ENCODE peak calls at places on chromosomes 7 and 10, in eight cellular contexts. D is heart left ventricle, Q is adrenal gland, A is stomach, H is transverse colon, E is ovary, V is A549, O is esophagus squamous epithelium. N is an unnamed sample.

GRCh38 chr10:79137404-79137803 is 68.6 kb downstream of the ZMIZ1 start:
- DNase-seq in D (no peak), Q (no peak), A (no peak), H (no peak), E (peak), V (no peak), O (no peak), N (no peak)

GRCh38 chr7:40105879-40106473 is 28.4 kb downstream of the MPLKIP start:
- DNase-seq in D (no peak), Q (no peak), A (no peak), H (no peak), E (no peak), V (no peak), O (no peak), N (no peak)

GRCh38 chr10:121158988-121159579 is 307.9 kb downstream of the WDR11 start:
- DNase-seq in D (no peak), Q (no peak), A (peak), H (peak), E (no peak), V (no peak), O (no peak), N (no peak)

GRCh38 chr10:113073549-113074189 is 123.6 kb downstream of the TCF7L2 start:
- DNase-seq in D (peak), Q (peak), A (peak), H (peak), E (peak), V (peak), O (no peak), N (peak)

GRCh38 chr7:55138663-55139062 is 119.8 kb downstream of the EGFR start:
- DNase-seq in D (no peak), Q (no peak), A (no peak), H (no peak), E (no peak), V (no peak), O (no peak), N (no peak)

GRCh38 chr10:79066460-79067240 is 2.1 kb upstream of the ZMIZ1 start:
- DNase-seq in D (no peak), Q (no peak), A (no peak), H (no peak), E (peak), V (peak), O (no peak), N (peak)

GRCh38 chr7:8724080-8724718 is 290.8 kb downstream of the NXPH1 start:
- DNase-seq in D (peak), Q (peak), A (peak), H (peak), E (no peak), V (peak), O (no peak), N (peak)

GRCh38 chr10:122192142-122192541 is 79.0 kb upstream of the BTBD16 start:
- DNase-seq in D (peak), Q (no peak), A (no peak), H (no peak), E (no peak), V (no peak), O (no peak), N (no peak)

GRCh38 chr10:130244928-130245495 is 108.8 kb downstream of the GLRX3 start:
- DNase-seq in D (no peak), Q (no peak), A (peak), H (no peak), E (no peak), V (no peak), O (no peak), N (no peak)

GRCh38 chr10:24465899-24466615 is 257.1 kb downstream of the KIAA1217 start:
- DNase-seq in D (no peak), Q (peak), A (peak), H (peak), E (no peak), V (peak), O (no peak), N (peak)

GRCh38 chr10:70364001-70364771 is 18.2 kb downstream of the LRRC20 start:
- DNase-seq in D (peak), Q (peak), A (peak), H (peak), E (peak), V (peak), O (peak), N (peak)

GRCh38 chr7:39453743-39454355 is 112.4 kb upstream of the YAE1 start:
- DNase-seq in D (no peak), Q (peak), A (peak), H (peak), E (no peak), V (peak), O (no peak), N (peak)

GRCh38 chr10:6228647-6229046 is 25.9 kb downstream of the PFKFB3 start:
- DNase-seq in D (no peak), Q (no peak), A (no peak), H (no peak), E (no peak), V (no peak), O (no peak), N (no peak)

GRCh38 chr10:119651514-119652327 is 541 bp downstream of the BAG3 start:
- DNase-seq in D (peak), Q (peak), A (peak), H (peak), E (peak), V (no peak), O (no peak), N (no peak)

GRCh38 chr7:118872568-118872967 is 648.1 kb downstream of the ANKRD7 start:
- DNase-seq in D (no peak), Q (no peak), A (no peak), H (no peak), E (no peak), V (peak), O (no peak), N (no peak)

GRCh38 chr7:22980422-22980821 is 33.5 kb downstream of the HYCC1 start:
- DNase-seq in D (no peak), Q (no peak), A (no peak), H (no peak), E (no peak), V (no peak), O (no peak), N (no peak)

GRCh38 chr10:94108200-94108599 is 114.5 kb downstream of the PLCE1 start:
- DNase-seq in D (no peak), Q (no peak), A (no peak), H (no peak), E (no peak), V (peak), O (no peak), N (peak)

GRCh38 chr10:79424221-79425073 is 21.0 kb downstream of the ZCCHC24 start:
- DNase-seq in D (no peak), Q (no peak), A (peak), H (no peak), E (peak), V (no peak), O (no peak), N (no peak)

GRCh38 chr7:732094-732541 is 5.0 kb upstream of the PRKAR1B start:
- DNase-seq in D (peak), Q (peak), A (peak), H (peak), E (peak), V (peak), O (no peak), N (peak)

GRCh38 chr10:124000792-124001201 is 92.6 kb downstream of the CHST15 start:
- DNase-seq in D (no peak), Q (no peak), A (no peak), H (no peak), E (peak), V (no peak), O (no peak), N (peak)

GRCh38 chr7:156456503-156457115 is 184.0 kb upstream of the RNF32 start:
- DNase-seq in D (no peak), Q (no peak), A (no peak), H (peak), E (no peak), V (no peak), O (no peak), N (no peak)

GRCh38 chr7:108328174-108328651 is 128.0 kb downstream of the NRCAM start:
- DNase-seq in D (no peak), Q (no peak), A (no peak), H (no peak), E (no peak), V (no peak), O (no peak), N (no peak)

GRCh38 chr7:137681657-137682562 is 164.9 kb downstream of the DGKI start:
- DNase-seq in D (no peak), Q (no peak), A (no peak), H (no peak), E (no peak), V (no peak), O (no peak), N (no peak)

GRCh38 chr7:155764432-155764798 is 47.8 kb downstream of the SHH start:
- DNase-seq in D (no peak), Q (no peak), A (no peak), H (no peak), E (no peak), V (no peak), O (no peak), N (no peak)

GRCh38 chr7:41699532-41699931 is 3.4 kb downstream of the INHBA start:
- DNase-seq in D (no peak), Q (no peak), A (no peak), H (no peak), E (peak), V (no peak), O (no peak), N (no peak)

GRCh38 chr10:69697006-69697405 is 67.0 kb downstream of the FAM241B start:
- DNase-seq in D (no peak), Q (no peak), A (no peak), H (no peak), E (no peak), V (no peak), O (no peak), N (no peak)

GRCh38 chr10:94129393-94130130 is 135.8 kb downstream of the PLCE1 start:
- DNase-seq in D (no peak), Q (peak), A (no peak), H (no peak), E (no peak), V (peak), O (no peak), N (peak)

GRCh38 chr7:74097937-74098614 is 14.5 kb downstream of the LIMK1 start:
- DNase-seq in D (no peak), Q (peak), A (peak), H (peak), E (no peak), V (peak), O (no peak), N (peak)

GRCh38 chr7:33091111-33091531 is 18.1 kb downstream of the RP9 start:
- DNase-seq in D (no peak), Q (no peak), A (no peak), H (no peak), E (no peak), V (no peak), O (no peak), N (no peak)

GRCh38 chr7:47472444-47473157 is 109.3 kb downstream of the TNS3 start:
- DNase-seq in D (no peak), Q (no peak), A (no peak), H (no peak), E (no peak), V (no peak), O (no peak), N (no peak)

GRCh38 chr7:69817096-69817495 is 218.8 kb downstream of the AUTS2 start:
- DNase-seq in D (no peak), Q (no peak), A (no peak), H (no peak), E (no peak), V (no peak), O (no peak), N (no peak)

GRCh38 chr7:137399827-137400823 is 56.6 kb upstream of the PTN start:
- DNase-seq in D (no peak), Q (no peak), A (no peak), H (no peak), E (no peak), V (no peak), O (no peak), N (no peak)

GRCh38 chr7:6546852-6547251 is 4.4 kb downstream of the GRID2IP start:
- DNase-seq in D (no peak), Q (no peak), A (no peak), H (no peak), E (no peak), V (peak), O (no peak), N (peak)

GRCh38 chr10:18713077-18713476 is 53.8 kb downstream of the ARL5B start:
- DNase-seq in D (no peak), Q (peak), A (no peak), H (no peak), E (no peak), V (peak), O (no peak), N (peak)

GRCh38 chr7:22361795-22362194 is 4.8 kb upstream of the RAPGEF5 start:
- DNase-seq in D (no peak), Q (peak), A (peak), H (peak), E (no peak), V (no peak), O (no peak), N (no peak)

GRCh38 chr7:32957326-32958045 is at the start of gene FKBP9:
- DNase-seq in D (peak), Q (peak), A (peak), H (peak), E (peak), V (peak), O (no peak), N (peak)

GRCh38 chr10:109214916-109215740 is 708.2 kb downstream of the XPNPEP1 start:
- DNase-seq in D (no peak), Q (no peak), A (no peak), H (no peak), E (no peak), V (no peak), O (no peak), N (no peak)

GRCh38 chr10:126302831-126303230 is 85.4 kb downstream of the ADAM12 start:
- DNase-seq in D (no peak), Q (no peak), A (no peak), H (no peak), E (no peak), V (peak), O (no peak), N (no peak)

GRCh38 chr7:16428672-16429071 is 7.3 kb upstream of the CRPPA start:
- DNase-seq in D (no peak), Q (no peak), A (peak), H (peak), E (no peak), V (no peak), O (no peak), N (no peak)

GRCh38 chr10:97047327-97047726 is 138.4 kb downstream of the SLIT1 start:
- DNase-seq in D (no peak), Q (no peak), A (no peak), H (no peak), E (no peak), V (no peak), O (no peak), N (no peak)

GRCh38 chr7:134901389-134902020 is 84.8 kb upstream of the AGBL3 start:
- DNase-seq in D (no peak), Q (no peak), A (no peak), H (no peak), E (no peak), V (peak), O (no peak), N (no peak)
- TF ChIP-seq POLR2A in D (no peak), Q (no peak), A (no peak), H (no peak), E (no peak), V (no peak), O (no peak), N (no peak)

DNA sequence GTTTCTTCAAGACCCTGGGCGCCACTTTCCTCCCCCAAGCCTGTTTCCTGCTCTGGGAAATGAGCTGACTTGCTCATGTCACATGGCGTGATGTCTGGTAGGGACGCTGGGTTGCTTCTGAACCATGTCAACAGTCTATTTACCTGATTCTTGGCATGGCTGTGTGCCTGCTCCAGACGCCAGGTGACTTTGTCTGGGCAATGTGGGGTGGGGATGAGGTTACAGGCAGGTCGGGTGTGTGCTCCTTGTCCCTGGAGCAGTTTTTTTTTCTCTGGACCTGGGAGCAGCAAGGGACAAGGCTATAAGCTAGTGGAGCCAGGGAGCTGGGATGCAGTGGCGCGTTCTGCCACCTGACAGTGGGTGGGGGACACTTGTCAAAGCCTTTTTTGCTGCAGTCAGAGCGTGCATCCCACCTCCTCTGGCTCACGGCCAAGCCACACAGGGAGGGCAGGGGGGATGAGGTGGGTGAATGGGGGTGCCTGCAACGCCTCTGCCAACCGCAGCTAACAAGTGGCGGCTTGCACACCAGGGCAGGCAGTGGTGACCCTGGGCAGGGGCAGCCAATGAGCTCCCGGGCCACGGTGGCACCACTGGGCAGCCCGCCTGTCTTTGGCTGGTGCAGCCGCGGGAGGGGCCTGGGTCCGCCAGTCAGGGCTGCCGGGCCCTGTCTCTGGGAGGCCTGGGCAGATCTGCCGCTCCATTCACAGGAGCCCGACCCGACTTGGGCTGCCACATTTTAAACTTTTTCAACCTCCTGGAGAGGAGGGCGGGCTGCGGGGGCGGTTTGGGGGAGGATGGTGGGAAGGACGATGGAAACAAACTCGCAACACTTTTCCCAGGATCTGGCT is 22.9 kb downstream of the DNAJB12 start:
- DNase-seq in D (peak), Q (peak), A (peak), H (peak), E (peak), V (peak), O (peak), N (peak)
- TF ChIP-seq POLR2A in D (no peak), Q (peak), A (no peak), H (peak), E (no peak), V (no peak), O (peak), N (no peak)

DNA sequence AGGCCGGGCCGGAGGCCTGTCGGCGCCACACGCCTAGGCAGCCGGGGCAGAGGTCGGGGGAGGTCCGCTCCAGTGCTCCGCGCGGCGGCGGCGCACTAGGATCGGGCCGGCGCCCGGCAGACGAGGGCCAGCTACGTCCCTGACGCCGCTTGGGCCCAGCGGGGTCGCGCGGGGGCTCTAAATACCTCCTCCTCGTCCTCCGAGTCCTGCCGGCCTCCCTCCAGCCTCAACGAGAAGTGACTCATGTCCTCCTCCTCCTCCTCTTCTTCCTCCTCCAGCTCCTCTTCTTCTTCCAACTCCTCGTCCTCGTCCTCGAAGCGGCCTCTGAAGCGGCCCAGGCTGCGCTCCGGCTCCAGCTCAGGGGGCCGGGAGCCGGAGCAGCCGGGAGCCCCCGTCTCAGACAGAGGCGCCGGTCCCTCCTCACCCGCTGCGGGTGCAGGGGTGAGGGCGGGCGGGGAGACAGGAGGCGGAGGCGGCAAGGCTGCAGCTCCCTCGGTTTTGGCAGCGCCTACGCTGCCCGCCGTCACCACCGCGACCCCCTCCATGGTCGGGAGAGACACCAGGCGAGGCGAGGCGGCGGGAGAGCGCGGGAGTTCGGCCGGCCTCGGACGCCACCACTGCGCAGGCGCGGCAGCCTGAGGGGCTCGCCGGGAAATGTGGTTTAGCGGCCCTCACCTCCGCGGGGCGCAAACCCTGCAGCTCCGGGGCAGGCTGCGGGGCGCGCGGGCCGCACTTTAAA is at the start of gene PCGF6:
- DNase-seq in D (peak), Q (peak), A (peak), H (peak), E (peak), V (peak), O (no peak), N (peak)
- TF ChIP-seq POLR2A in D (no peak), Q (peak), A (no peak), H (no peak), E (no peak), V (peak), O (no peak), N (peak)

GRCh38 chr7:106779877-106780276 is 85.2 kb upstream of the PIK3CG start:
- DNase-seq in D (no peak), Q (peak), A (peak), H (peak), E (no peak), V (peak), O (no peak), N (no peak)
- TF ChIP-seq POLR2A in D (no peak), Q (no peak), A (no peak), H (no peak), E (no peak), V (no peak), O (no peak), N (no peak)

DNA sequence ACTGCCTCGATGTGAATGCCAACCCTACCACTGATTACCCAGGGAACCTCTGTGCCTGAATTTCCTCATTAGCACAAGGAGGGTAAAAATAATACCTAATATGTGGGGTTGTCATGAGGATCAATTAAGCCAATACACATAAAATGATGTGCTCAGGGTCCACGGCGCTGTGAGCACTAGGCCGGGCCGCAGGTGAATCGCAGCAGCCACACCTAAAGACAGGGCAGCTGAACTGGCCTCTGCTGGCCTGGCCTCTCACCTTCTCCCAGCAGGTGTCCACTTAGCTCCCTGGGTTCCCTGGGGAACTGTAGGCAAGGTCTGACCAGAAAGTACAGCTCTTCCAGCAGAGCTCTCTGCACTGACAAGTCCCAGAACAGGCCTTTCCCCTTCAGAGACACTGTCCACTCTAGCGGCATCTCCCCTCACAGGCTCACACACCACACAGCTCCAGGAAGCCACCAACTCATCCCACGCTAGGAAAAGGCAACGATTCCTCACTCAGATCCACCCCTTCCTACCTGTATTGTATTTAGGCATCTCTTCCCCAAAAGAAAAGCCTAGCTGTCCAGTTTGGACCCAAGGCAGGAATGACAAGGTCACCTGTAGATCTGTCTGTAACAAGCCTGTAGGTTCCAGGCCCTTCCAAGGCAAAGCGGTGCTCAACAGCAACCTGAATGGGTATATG is 273.1 kb downstream of the USP6NL start:
- DNase-seq in D (no peak), Q (no peak), A (no peak), H (no peak), E (no peak), V (no peak), O (no peak), N (no peak)
- TF ChIP-seq POLR2A in D (no peak), Q (no peak), A (no peak), H (no peak), E (no peak), V (no peak), O (no peak), N (no peak)

GRCh38 chr7:102431617-102432298 is 1.6 kb upstream of the ORAI2 start:
- DNase-seq in D (no peak), Q (peak), A (no peak), H (peak), E (no peak), V (peak), O (no peak), N (no peak)
- TF ChIP-seq POLR2A in D (no peak), Q (no peak), A (no peak), H (no peak), E (no peak), V (no peak), O (no peak), N (no peak)

GRCh38 chr10:13161267-13162012 is at the start of gene MCM10:
- DNase-seq in D (peak), Q (peak), A (peak), H (peak), E (peak), V (peak), O (peak), N (peak)
- TF ChIP-seq POLR2A in D (no peak), Q (no peak), A (no peak), H (no peak), E (no peak), V (no peak), O (no peak), N (peak)

GRCh38 chr10:125214283-125214570 is 53.9 kb upstream of the CTBP2 start:
- DNase-seq in D (no peak), Q (no peak), A (no peak), H (no peak), E (no peak), V (no peak), O (no peak), N (no peak)
- TF ChIP-seq POLR2A in D (no peak), Q (no peak), A (no peak), H (no peak), E (no peak), V (no peak), O (no peak), N (no peak)